ENCODE peak calls at places on chromosomes 16 and 17, in five cellular contexts. O is prostate gland, J is HL-60, H is endothelial cell of umbilical vein, B is transverse colon. Q is an unnamed sample.

GRCh38 chr16:86286991-86287640 is 223.2 kb upstream of the FOXF1 start:
- DNase-seq in J (no peak), H (no peak), O (no peak), B (no peak), Q (no peak)

GRCh38 chr17:72603346-72604242 is 482.8 kb downstream of the SOX9 start:
- DNase-seq in B (no peak), J (no peak), O (no peak), H (no peak), Q (no peak)

GRCh38 chr16:57694191-57694555 is 433 bp upstream of the DRC7 start:
- DNase-seq in J (no peak), B (no peak), O (no peak), H (no peak), Q (no peak)

GRCh38 chr17:75509528-75510258 is 5.6 kb downstream of the CASKIN2 start:
- DNase-seq in J (no peak), O (no peak), H (peak; percentile 32), B (no peak), Q (no peak)

GRCh38 chr17:376936-377863 is 24.6 kb upstream of the RPH3AL start:
- DNase-seq in J (no peak), B (no peak), H (no peak), O (no peak), Q (no peak)

GRCh38 chr17:5115673-5116651 is at the start of gene USP6:
- DNase-seq in O (no peak), J (no peak), H (no peak), B (no peak), Q (no peak)

GRCh38 chr16:88415381-88416323 is 32.9 kb downstream of the ZNF469 start:
- DNase-seq in H (no peak), O (no peak), B (no peak), J (no peak), Q (no peak)

GRCh38 chr17:57670769-57671545 is 74.1 kb downstream of the CCDC182 start:
- DNase-seq in J (no peak), B (no peak), H (no peak), O (no peak), Q (no peak)

GRCh38 chr16:12439443-12440232 is 364.0 kb downstream of the CPPED1 start:
- DNase-seq in H (no peak), B (no peak), J (no peak), O (no peak), Q (no peak)

GRCh38 chr16:82182237-82183003 is 12.4 kb upstream of the MPHOSPH6 start:
- DNase-seq in J (no peak), O (no peak), H (no peak), B (no peak), Q (no peak)

GRCh38 chr17:81703747-81704654 is 834 bp downstream of the MRPL12 start:
- DNase-seq in H (no peak), O (no peak), B (no peak), J (no peak), Q (no peak)

DNA sequence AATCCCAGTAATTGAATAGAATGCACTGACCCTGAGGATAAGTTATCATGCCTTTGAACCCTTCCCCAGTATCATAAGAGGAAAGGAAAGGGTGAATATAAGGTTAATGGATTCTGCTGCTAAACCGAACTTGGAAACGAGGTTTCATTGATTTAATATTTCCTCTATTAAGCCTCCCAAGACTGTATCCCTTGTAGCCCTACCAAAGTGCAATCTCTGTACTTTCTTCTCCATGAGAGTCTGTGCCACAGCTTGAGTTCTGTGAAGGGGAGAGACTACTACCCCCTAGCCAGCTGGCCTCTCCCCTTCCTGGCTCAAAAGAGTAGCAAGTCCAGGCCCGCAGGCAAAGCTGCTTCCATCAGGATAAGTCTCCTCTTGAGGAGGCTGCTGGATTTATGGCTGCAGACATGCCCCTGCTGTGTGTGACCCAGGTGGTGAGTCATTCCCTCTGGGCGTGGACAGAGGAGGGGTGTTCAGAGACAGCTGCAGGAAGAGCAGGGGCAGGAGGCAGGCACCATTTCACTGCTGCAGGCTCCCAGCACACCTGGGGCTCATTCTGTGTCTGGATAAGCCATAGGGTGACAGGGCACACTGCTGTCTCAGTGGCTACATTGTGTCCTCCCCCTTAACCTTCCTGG is 58.4 kb downstream of the TOM1L2 start:
- DNase-seq in H (peak; percentile 83), O (peak; percentile 89), B (peak; percentile 88), J (no peak), Q (peak; percentile 75)
- TF ChIP-seq POLR2AphosphoS5 in H (no peak), O (peak; percentile 94), B (peak; percentile 81), J (no peak), Q (no peak)

GRCh38 chr17:2397247-2398171 is 3.4 kb downstream of the MNT start:
- DNase-seq in H (no peak), O (no peak), B (no peak), J (no peak), Q (no peak)
- H3K4me3 ChIP-seq in H (no peak overlapping the region), O (no peak overlapping the region), B (no peak overlapping the region), J (peak overlapping the region; percentile 31), Q (peak overlapping the region; percentile 99)

GRCh38 chr17:40464392-40464855 is 21.2 kb downstream of the IGFBP4 start:
- DNase-seq in J (no peak), H (no peak), B (no peak), O (no peak), Q (no peak)

GRCh38 chr17:40468560-40468959 is 25.3 kb downstream of the IGFBP4 start:
- DNase-seq in J (no peak), O (no peak), B (no peak), H (no peak), Q (no peak)

GRCh38 chr17:40463122-40463550 is 19.9 kb downstream of the IGFBP4 start:
- DNase-seq in O (no peak), B (no peak), H (no peak), J (no peak), Q (no peak)

GRCh38 chr17:40467281-40467867 is 24.1 kb downstream of the IGFBP4 start:
- DNase-seq in O (no peak), J (no peak), H (no peak), B (no peak), Q (no peak)

DNA sequence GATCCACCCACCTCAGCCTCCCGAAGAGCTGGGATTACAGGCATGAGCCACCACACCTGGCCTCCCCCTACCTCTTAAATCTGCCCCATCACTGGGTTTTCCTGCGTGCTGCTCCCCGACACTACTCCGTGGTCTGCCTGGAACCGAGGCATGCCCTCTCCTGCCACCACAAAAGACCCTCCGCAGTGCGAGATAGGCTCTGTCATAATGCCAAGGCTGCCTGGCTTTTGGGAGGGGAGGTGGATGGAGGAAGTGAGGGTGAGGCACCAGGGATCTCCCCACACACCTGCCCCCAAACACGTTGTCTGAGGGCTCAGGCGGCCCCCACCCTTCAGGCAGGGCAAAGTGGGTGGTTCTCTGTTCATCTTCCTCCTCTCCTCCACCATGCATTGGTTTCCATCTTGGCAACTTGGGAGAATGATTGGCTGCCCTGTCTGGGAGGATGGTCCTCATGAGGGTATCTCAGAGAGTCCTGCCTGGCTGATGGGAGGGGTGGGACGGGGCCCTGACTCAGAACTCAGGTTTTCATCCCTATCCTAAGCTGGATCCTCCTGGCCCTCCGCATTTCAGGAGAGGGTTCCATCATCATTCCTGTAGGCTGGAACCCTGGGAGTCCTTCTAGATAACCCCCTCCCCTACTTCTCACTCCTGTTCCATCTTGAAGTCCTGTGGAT is 23.2 kb downstream of the IGFBP4 start:
- DNase-seq in J (no peak), O (no peak), B (no peak), H (no peak), Q (no peak)
- TF ChIP-seq POLR2AphosphoS5 in J (no peak), O (no peak), B (no peak), H (no peak), Q (no peak)

GRCh38 chr17:68182016-68182315 is 65.9 kb upstream of the AMZ2 start:
- DNase-seq in J (no peak), B (no peak), O (no peak), H (no peak), Q (no peak)
- H3K4me3 ChIP-seq in J (no peak overlapping the region), B (no peak overlapping the region), O (no peak overlapping the region), H (no peak overlapping the region), Q (no peak overlapping the region)

DNA sequence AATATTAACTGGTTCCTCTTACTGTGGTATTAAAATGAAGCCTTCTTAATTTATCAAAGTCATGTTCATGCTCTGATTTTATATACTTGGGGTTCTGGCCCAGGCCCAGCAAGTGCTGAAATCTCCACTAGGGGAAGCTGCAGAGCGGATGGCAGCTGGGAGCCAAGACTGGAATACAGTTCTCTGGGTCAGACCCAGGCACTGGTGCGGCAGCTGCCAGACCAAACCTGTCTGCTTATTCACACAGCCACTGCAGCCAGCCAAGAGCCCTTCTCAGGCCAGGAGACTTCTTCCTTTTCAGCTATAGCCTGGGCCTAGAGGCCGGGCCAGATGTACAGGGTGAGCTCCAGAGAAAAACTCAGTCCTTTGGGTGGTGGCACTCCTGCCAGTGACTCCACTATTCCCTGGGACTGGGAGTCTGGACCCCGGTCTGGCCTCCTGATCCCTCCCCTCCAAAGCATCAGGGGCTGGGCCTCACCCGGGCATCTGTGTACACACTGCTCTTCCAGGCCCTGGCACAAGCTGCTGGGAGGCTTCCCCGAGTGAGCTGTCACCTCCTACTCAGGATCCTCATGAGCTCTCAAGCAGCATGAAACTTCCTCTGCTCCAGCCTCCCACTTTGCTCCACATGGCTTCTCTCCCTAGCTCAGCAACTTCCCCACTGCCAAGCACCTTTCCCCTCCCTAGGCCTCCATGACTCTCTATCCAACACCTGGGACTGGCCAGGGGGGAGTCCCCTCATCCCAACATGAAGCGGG is 24.4 kb downstream of the ATP6V0D1 start:
- DNase-seq in H (no peak), B (peak; percentile 83), J (no peak), O (peak; percentile 82), Q (no peak)
- TF ChIP-seq POLR2AphosphoS5 in H (no peak), B (peak; percentile 77), J (no peak), O (peak; percentile 82), Q (no peak)